ENCODE peak calls at places on chromosomes 5 and 9, in eight cellular contexts. Y, P, W, A, C, M, I and L are unnamed samples.

GRCh38 chr5:118980438-118980837 is 7.9 kb downstream of the DTWD2 start:
- DNase-seq in Y (no peak), P (no peak), W (no peak), A (no peak), C (no peak), M (no peak), I (no peak), L (no peak)

GRCh38 chr5:135221696-135222095 is 177.3 kb downstream of the MACROH2A1 start:
- DNase-seq in Y (no peak), P (no peak), W (no peak), A (no peak), C (no peak), M (no peak), I (no peak), L (no peak)

GRCh38 chr9:129185991-129186390 is 7.9 kb upstream of the IER5L start:
- DNase-seq in Y (no peak), P (no peak), W (no peak), A (no peak), C (peak; percentile 43), M (no peak), I (no peak), L (no peak)

GRCh38 chr9:32589083-32589713 is 16.2 kb upstream of the NDUFB6 start:
- DNase-seq in Y (no peak), P (peak; percentile 47), W (no peak), A (no peak), C (peak; percentile 49), M (peak; percentile 60), I (peak; percentile 55), L (no peak)

GRCh38 chr5:99104538-99105132 is 175.8 kb upstream of the CHD1 start:
- DNase-seq in Y (no peak), P (peak; percentile 60), W (no peak), A (no peak), C (peak; percentile 34), M (peak; percentile 64), I (peak; percentile 37), L (no peak)

GRCh38 chr5:73067213-73067612 is 53.2 kb upstream of the TMEM171 start:
- DNase-seq in Y (no peak), P (no peak), W (no peak), A (no peak), C (no peak), M (no peak), I (no peak), L (no peak)

GRCh38 chr5:98217138-98217537 is 556.3 kb upstream of the RGMB start:
- DNase-seq in Y (no peak), P (no peak), W (no peak), A (no peak), C (no peak), M (no peak), I (no peak), L (no peak)

GRCh38 chr5:67235399-67236110 is 39.0 kb upstream of the CD180 start:
- DNase-seq in Y (no peak), P (no peak), W (no peak), A (no peak), C (no peak), M (no peak), I (no peak), L (no peak)

GRCh38 chr9:35510745-35511428 is 21.0 kb downstream of the RUSC2 start:
- DNase-seq in Y (no peak), P (peak; percentile 43), W (peak; percentile 53), A (no peak), C (peak; percentile 98), M (peak; percentile 88), I (no peak), L (no peak)